ENCODE peak calls at places on chromosome 2, in seven cellular contexts. X, H, R, N, P, J and W are unnamed samples. For H3K4me1, the result is how much of the 10 kb centered on the place peaks cover.

GRCh38 chr2:231930601-231931281 is 4.5 kb upstream of the NPPC start:
- DNase-seq in X (peak), H (no peak), R (no peak), N (no peak), P (peak), J (no peak), W (no peak)

GRCh38 chr2:126894585-126895182 is 4.0 kb upstream of the TEX51 start:
- DNase-seq in X (peak), H (no peak), R (peak), N (no peak), P (peak), J (no peak), W (no peak)

GRCh38 chr2:201886504-201886903 is 80.2 kb downstream of the CDK15 start:
- DNase-seq in X (no peak), H (no peak), R (no peak), N (peak), P (no peak), J (no peak), W (no peak)

GRCh38 chr2:176614049-176614448 is 344.8 kb downstream of the MTX2 start:
- DNase-seq in X (no peak), H (no peak), R (no peak), N (no peak), P (no peak), J (no peak), W (no peak)

GRCh38 chr2:27065128-27065527 is 6.3 kb downstream of the OST4 start:
- DNase-seq in X (no peak), H (no peak), R (no peak), N (no peak), P (no peak), J (no peak), W (no peak)

GRCh38 chr2:56369316-56369715 is 185.5 kb downstream of the CCDC85A start:
- DNase-seq in X (no peak), H (no peak), R (no peak), N (no peak), P (no peak), J (no peak), W (no peak)

GRCh38 chr2:66428986-66429612 is 5.8 kb upstream of the MEIS1 start:
- DNase-seq in X (no peak), H (peak), R (peak), N (peak), P (peak), J (no peak), W (no peak)

GRCh38 chr2:204550738-204551137 is 5.5 kb downstream of the PARD3B start:
- DNase-seq in X (no peak), H (no peak), R (no peak), N (peak), P (no peak), J (no peak), W (peak)

GRCh38 chr2:47272031-47272864 is 117.1 kb upstream of the STPG4 start:
- DNase-seq in X (peak), H (peak), R (peak), N (peak), P (peak), J (peak), W (peak)
- TF ChIP-seq POLR2A in X (no peak), H (no peak), R (no peak), N (no peak), P (peak), J (peak), W (no peak)

DNA sequence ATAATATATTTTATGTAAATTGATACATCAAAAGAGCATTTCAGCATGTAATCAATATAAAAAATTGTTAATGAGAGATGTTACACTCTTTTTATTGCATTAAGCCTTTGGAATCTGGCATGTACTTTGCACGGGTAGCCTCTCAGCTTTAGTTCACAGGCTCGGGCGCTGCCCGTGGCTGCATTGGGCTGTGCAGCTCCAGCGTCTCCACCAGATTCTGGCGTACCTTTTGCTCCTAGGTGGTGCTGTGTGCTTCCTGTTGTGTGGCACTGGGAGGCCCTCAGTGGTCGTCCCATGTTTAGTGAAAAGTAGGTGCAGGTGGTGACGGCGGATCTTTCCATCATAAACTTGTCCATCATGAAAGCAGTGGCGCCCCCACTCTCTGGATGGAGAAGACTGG is 24.4 kb downstream of the LRRFIP1 start:
- DNase-seq in X (no peak), H (no peak), R (no peak), N (no peak), P (peak), J (no peak), W (no peak)
- H3K4me1 ChIP-seq in X (under half), H (under half), R (under half), N (under half), P (under half), J (under half), W (under half)

GRCh38 chr2:230219419-230220331 is at the start of gene SP110:
- DNase-seq in X (peak), H (peak), R (peak), N (peak), P (peak), J (peak), W (peak)
- TF ChIP-seq POLR2A in X (no peak), H (no peak), R (no peak), N (no peak), P (no peak), J (peak), W (no peak)

DNA sequence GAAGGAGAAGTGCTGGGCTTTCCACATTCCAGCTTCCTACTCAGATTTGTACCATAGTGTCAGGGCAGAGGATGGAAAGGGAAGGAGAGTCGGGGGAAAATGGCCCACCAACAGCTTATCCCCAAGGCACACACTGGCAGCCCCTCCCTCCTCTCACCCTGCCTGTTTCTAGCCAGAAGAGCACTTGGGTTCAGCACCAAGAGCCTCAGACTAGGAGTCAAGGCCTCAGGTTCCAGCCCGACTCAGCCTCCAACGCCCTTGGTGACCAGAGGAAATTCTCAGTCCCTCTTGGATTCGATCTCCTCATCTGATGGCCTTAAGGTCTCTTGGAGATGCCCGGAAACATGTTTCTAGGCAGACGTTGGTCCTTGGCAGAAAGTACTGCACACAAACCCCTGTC is 53.9 kb downstream of the TNS1 start:
- DNase-seq in X (peak), H (no peak), R (no peak), N (no peak), P (peak), J (no peak), W (no peak)
- H3K4me1 ChIP-seq in X (half or more), H (half or more), R (half or more), N (under half), P (under half), J (under half), W (half or more)

DNA sequence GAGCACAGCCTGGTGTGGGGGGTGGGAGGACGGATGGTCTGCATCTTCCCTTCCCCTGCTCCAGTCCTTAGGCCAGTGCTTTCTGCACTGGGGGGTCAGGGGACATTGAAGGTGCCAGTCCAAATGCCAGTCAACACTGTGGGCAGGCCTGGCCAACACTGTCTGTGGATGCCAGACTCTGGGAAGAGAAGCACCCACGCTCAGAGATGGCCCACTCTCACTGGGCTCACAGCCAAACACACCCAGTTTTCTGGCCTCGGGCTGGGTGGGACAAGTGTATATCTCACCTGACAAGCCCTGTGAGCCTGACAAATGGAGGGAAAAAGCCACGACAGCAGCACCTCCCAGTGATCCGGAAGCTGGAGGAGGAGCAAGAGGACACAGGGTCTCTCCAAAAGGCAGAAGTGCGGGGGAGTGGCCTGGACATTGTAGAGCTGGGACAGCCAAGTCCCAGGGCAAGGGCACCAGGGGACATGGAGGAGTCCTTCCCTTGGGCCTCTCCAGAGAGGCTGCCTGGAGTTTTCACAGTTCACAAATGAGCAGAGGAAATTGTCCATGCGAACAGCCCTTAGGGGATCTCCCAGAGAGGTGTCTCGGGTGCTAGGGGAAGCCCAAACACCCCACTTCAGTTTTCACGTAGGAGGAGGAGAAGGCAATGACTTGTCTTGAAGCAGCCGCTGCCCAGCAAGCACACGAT is 79.3 kb downstream of the SDC1 start:
- DNase-seq in X (no peak), H (no peak), R (no peak), N (no peak), P (no peak), J (peak), W (peak)
- TF ChIP-seq POLR2A in X (no peak), H (no peak), R (no peak), N (no peak), P (no peak), J (no peak), W (no peak)

DNA sequence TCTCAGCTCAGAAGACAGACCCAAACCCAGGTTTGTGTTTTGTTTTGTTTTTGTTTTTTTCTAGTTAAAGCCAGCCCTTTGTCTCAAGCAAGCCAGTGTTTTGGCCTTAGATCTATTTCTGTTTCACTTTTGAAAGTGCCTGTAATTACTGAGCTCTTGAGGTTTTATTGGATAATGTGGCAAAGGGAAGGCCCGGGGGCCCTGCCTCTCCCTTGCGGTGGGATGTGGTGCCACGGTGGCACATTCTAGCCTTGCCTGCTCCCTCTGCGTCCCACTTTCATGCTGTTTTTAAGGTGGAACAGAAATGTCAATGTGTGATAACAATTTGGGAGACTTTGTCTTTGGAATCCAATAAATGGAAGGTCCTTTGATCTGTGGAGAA is 2.5 kb downstream of the HPCAL1 start:
- DNase-seq in X (no peak), H (no peak), R (no peak), N (no peak), P (no peak), J (no peak), W (no peak)
- H3K4me1 ChIP-seq in X (under half), H (under half), R (under half), N (under half), P (under half), J (under half), W (under half)

GRCh38 chr2:68359889-68360288 is 5.2 kb upstream of the PLEK start:
- DNase-seq in X (no peak), H (no peak), R (no peak), N (no peak), P (no peak), J (no peak), W (no peak)

GRCh38 chr2:68365087-68365486 is at the start of gene PLEK:
- DNase-seq in X (peak), H (no peak), R (peak), N (no peak), P (no peak), J (peak), W (peak)

GRCh38 chr2:68362749-68363148 is 2.3 kb upstream of the PLEK start:
- DNase-seq in X (no peak), H (no peak), R (no peak), N (no peak), P (no peak), J (no peak), W (no peak)

GRCh38 chr2:68363731-68364130 is 1.4 kb upstream of the PLEK start:
- DNase-seq in X (no peak), H (no peak), R (no peak), N (no peak), P (no peak), J (no peak), W (no peak)

DNA sequence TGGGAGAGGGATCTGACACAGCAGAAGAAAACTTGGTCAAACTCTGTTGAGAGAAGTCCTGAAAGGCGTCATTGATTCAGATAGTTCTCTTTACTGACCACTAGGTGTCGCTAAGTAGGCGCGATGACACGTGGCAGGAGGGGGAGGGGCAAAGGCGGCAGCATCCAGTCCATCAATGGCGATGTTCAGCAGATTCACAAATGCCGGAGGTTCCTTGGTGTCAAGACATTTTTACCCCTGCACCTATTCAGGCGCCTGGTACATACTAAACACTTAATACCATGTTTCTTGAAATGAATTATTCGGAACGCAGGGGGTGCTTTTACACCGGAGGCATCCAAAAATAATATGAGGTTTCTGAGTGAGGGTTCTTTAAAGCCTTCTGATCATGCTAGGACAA is 3.0 kb upstream of the PLEK start:
- DNase-seq in X (peak), H (peak), R (peak), N (peak), P (peak), J (peak), W (peak)
- TF ChIP-seq POLR2A in X (no peak), H (no peak), R (no peak), N (no peak), P (no peak), J (no peak), W (no peak)

GRCh38 chr2:233247744-233248143 is 3.7 kb upstream of the ATG16L1 start:
- DNase-seq in X (no peak), H (no peak), R (no peak), N (peak), P (no peak), J (no peak), W (no peak)
- H3K4me1 ChIP-seq in X (under half), H (under half), R (under half), N (under half), P (under half), J (under half), W (under half)